ENCODE peak calls at places on chromosome 20, in four cellular contexts. Q is stomach, N is A549, F is esophagus squamous epithelium. E is an unnamed sample.

GRCh38 chr20:38973546-38974120 is 11.5 kb downstream of the DHX35 start:
- DNase-seq in N (no peak), Q (peak; percentile 55), F (no peak), E (no peak)

GRCh38 chr20:46117704-46118467 is at the start of gene CD40:
- DNase-seq in F (no peak), N (peak; percentile 89), Q (peak; percentile 86), E (peak; percentile 46)

GRCh38 chr20:32626859-32627636 is 41.9 kb upstream of the NOL4L start:
- DNase-seq in N (no peak), F (no peak), Q (peak; percentile 61), E (peak; percentile 57)

GRCh38 chr20:13458860-13459451 is 179.8 kb downstream of the TASP1 start:
- DNase-seq in F (no peak), Q (no peak), N (peak; percentile 41), E (peak; percentile 41)

GRCh38 chr20:53735536-53736050 is 142.0 kb upstream of the ZNF217 start:
- DNase-seq in F (no peak), N (peak; percentile 60), Q (no peak), E (no peak)

GRCh38 chr20:61355096-61355495 is 103.0 kb downstream of the CDH4 start:
- DNase-seq in Q (no peak), F (no peak), N (no peak), E (no peak)

GRCh38 chr20:19079536-19080299 is 132.7 kb upstream of the SLC24A3 start:
- DNase-seq in F (no peak), Q (no peak), N (no peak), E (no peak)

GRCh38 chr20:32234135-32234808 is 26.6 kb downstream of the POFUT1 start:
- DNase-seq in Q (no peak), F (no peak), N (no peak), E (no peak)

GRCh38 chr20:59781236-59781635 is 152.2 kb downstream of the SYCP2 start:
- DNase-seq in N (no peak), F (no peak), Q (no peak), E (no peak)

GRCh38 chr20:15039088-15039762 is 701.8 kb upstream of the FLRT3 start:
- DNase-seq in N (no peak), F (no peak), Q (no peak), E (no peak)

GRCh38 chr20:51861726-51862466 is 59.6 kb upstream of the SALL4 start:
- DNase-seq in F (no peak), Q (no peak), N (no peak), E (no peak)

GRCh38 chr20:61376541-61377231 is 124.6 kb downstream of the CDH4 start:
- DNase-seq in Q (no peak), N (no peak), F (no peak), E (no peak)

GRCh38 chr20:22686097-22686496 is 101.7 kb upstream of the FOXA2 start:
- DNase-seq in Q (peak; percentile 61), F (no peak), N (peak; percentile 80), E (no peak)

GRCh38 chr20:54668271-54669053 is 193.1 kb downstream of the DOK5 start:
- DNase-seq in Q (no peak), F (no peak), N (peak; percentile 18), E (peak; percentile 42)

GRCh38 chr20:1417273-1417672 is 24.4 kb upstream of the FKBP1A start:
- DNase-seq in F (no peak), Q (no peak), N (no peak), E (no peak)

GRCh38 chr20:3059489-3059888 is 11.9 kb upstream of the OXT start:
- DNase-seq in Q (no peak), F (no peak), N (no peak), E (no peak)

GRCh38 chr20:31605902-31606677 is 1.0 kb downstream of the ID1 start:
- DNase-seq in F (no peak), Q (peak; percentile 35), N (no peak), E (peak; percentile 73)

GRCh38 chr20:49583669-49584417 is 15.9 kb upstream of the PTGIS start:
- DNase-seq in N (peak; percentile 82), Q (peak; percentile 90), F (no peak), E (peak; percentile 36)

GRCh38 chr20:34829191-34829590 is 3.7 kb upstream of the NCOA6 start:
- DNase-seq in Q (no peak), F (no peak), N (no peak), E (no peak)

GRCh38 chr20:64025826-64026412 is 10.1 kb upstream of the C20orf204 start:
- DNase-seq in N (no peak), Q (no peak), F (no peak), E (no peak)

GRCh38 chr20:56348746-56349145 is 10.0 kb upstream of the FAM210B start:
- DNase-seq in Q (no peak), F (no peak), N (no peak), E (no peak)

GRCh38 chr20:15642676-15643075 is 930.6 kb downstream of the KIF16B start:
- DNase-seq in N (no peak), Q (no peak), F (no peak), E (no peak)

GRCh38 chr20:38725959-38726848 is 1.9 kb downstream of the SLC32A1 start:
- DNase-seq in N (peak; percentile 84), F (no peak), Q (peak; percentile 33), E (peak; percentile 54)

GRCh38 chr20:8601542-8601912 is 467.4 kb upstream of the PLCB4 start:
- DNase-seq in F (no peak), N (no peak), Q (no peak), E (no peak)

GRCh38 chr20:22536956-22537756 is 47.2 kb downstream of the FOXA2 start:
- DNase-seq in F (no peak), N (no peak), Q (no peak), E (no peak)

GRCh38 chr20:8756410-8756809 is 312.5 kb upstream of the PLCB4 start:
- DNase-seq in Q (no peak), F (no peak), N (peak; percentile 93), E (no peak)

GRCh38 chr20:44031822-44032582 is 117.3 kb downstream of the TOX2 start:
- DNase-seq in Q (no peak), F (no peak), N (no peak), E (no peak)

GRCh38 chr20:13392391-13392790 is 171.3 kb downstream of the ISM1 start:
- DNase-seq in F (no peak), Q (no peak), N (no peak), E (no peak)

GRCh38 chr20:63957690-63958441 is 1.6 kb upstream of the UCKL1 start:
- DNase-seq in F (no peak), Q (peak; percentile 71), N (no peak), E (no peak)

GRCh38 chr20:309306-309840 is 12.0 kb downstream of the ZCCHC3 start:
- DNase-seq in Q (no peak), F (no peak), N (no peak), E (no peak)

GRCh38 chr20:63858393-63859165 is 2.7 kb upstream of the ABHD16B start:
- DNase-seq in Q (no peak), N (no peak), F (no peak), E (no peak)

GRCh38 chr20:48265791-48266190 is 480.5 kb upstream of the SULF2 start:
- DNase-seq in F (no peak), Q (no peak), N (no peak), E (no peak)
- TF ChIP-seq POLR2A in F (no peak), Q (no peak), N (no peak), E (no peak)

GRCh38 chr20:62651285-62652021 is 9.2 kb downstream of the SLCO4A1 start:
- DNase-seq in N (no peak), F (peak; percentile 36), Q (peak; percentile 88), E (peak; percentile 85)

GRCh38 chr20:62653373-62653772 is 11.1 kb downstream of the SLCO4A1 start:
- DNase-seq in N (no peak), F (no peak), Q (no peak), E (no peak)

GRCh38 chr20:62652894-62653305 is 10.6 kb downstream of the SLCO4A1 start:
- DNase-seq in N (no peak), Q (no peak), F (no peak), E (no peak)

GRCh38 chr20:62650551-62651284 is 8.4 kb downstream of the SLCO4A1 start:
- DNase-seq in N (no peak), Q (no peak), F (no peak), E (no peak)

GRCh38 chr20:62652051-62652893 is 10.0 kb downstream of the SLCO4A1 start:
- DNase-seq in Q (peak; percentile 93), N (peak; percentile 79), F (peak; percentile 84), E (peak; percentile 30)
- TF ChIP-seq POLR2A in Q (peak; percentile 14), N (no peak), F (no peak), E (no peak)

GRCh38 chr20:17808782-17809181 is 109.0 kb downstream of the BANF2 start:
- DNase-seq in N (no peak), Q (no peak), F (no peak), E (no peak)

GRCh38 chr20:17806107-17806506 is 106.3 kb downstream of the BANF2 start:
- DNase-seq in N (no peak), F (no peak), Q (no peak), E (no peak)

GRCh38 chr20:17808357-17808756 is 108.6 kb downstream of the BANF2 start:
- DNase-seq in F (no peak), Q (no peak), N (no peak), E (no peak)

GRCh38 chr20:17807670-17808069 is 107.9 kb downstream of the BANF2 start:
- DNase-seq in F (no peak), N (no peak), Q (no peak), E (no peak)

GRCh38 chr20:17806739-17807441 is 107.1 kb downstream of the BANF2 start:
- DNase-seq in Q (peak; percentile 49), N (no peak), F (no peak), E (no peak)
- TF ChIP-seq POLR2A in Q (no peak), N (no peak), F (no peak), E (no peak)

GRCh38 chr20:5751856-5752255 is 1.7 kb downstream of the SHLD1 start:
- DNase-seq in F (no peak), N (no peak), Q (peak; percentile 59), E (peak; percentile 24)

GRCh38 chr20:5746064-5746463 is 4.1 kb upstream of the SHLD1 start:
- DNase-seq in N (no peak), F (no peak), Q (no peak), E (no peak)

GRCh38 chr20:5745416-5745968 is 4.7 kb upstream of the SHLD1 start:
- DNase-seq in F (no peak), Q (no peak), N (no peak), E (peak; percentile 45)

GRCh38 chr20:5748246-5748645 is 2.0 kb upstream of the SHLD1 start:
- DNase-seq in F (no peak), N (no peak), Q (no peak), E (no peak)

DNA sequence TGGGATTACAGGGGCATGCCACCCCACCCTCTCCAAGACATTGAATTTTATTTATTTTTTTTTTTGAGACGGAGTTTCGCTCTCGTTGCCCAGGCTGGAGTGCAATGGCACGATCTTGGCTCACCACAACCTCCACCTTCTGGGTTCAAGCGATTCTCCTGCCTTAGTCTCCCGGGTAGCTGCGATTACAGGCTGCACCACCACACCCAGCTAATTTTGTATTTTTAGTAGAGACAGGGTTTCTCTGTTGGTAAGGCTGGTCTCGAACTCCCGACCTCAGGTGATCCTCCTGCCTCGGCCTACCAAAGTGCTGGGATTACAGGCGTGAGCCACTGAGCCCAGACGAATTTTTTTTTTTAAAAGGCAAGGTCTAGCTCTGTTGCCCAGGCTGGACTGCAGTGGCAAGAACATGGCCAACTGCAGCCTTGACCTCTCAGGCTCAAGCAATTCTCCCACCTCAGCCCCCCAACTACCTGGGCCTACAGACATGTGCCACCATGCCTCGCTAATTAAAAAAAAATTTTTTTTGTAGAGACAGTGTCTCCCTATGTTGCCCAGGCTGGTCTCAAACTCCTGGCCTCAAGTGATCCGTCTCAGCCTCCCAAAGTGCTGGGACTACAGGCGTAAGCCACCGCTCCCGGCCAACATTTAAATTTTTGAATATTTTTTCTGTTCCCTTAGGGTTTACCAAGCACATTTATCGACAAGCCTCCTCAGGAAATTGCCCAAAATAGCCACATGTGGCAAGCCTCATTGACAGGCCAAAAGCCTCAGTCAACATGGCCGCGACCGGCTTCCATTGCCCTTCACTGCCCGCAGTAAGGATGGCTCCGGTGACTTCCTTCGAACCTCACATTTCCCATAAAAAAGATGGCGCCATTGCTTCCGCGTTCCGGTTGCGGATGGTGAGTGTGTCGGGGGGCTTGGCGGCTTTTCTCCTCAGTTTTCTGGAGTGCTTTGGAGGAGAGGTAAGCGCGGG is at the start of gene SHLD1:
- DNase-seq in N (peak; percentile 81), Q (peak; percentile 83), F (peak; percentile 13), E (peak; percentile 91)
- TF ChIP-seq POLR2A in N (peak; percentile 28), Q (no peak), F (no peak), E (peak; percentile 39)

E was measured in erythroblast.